ENCODE peak calls at places on chromosomes 7 and 10, in four cellular contexts. R is heart right ventricle; A is CD4-positive, alpha-beta memory T cell; K is GM23248. B is an unnamed sample.

GRCh38 chr10:90204131-90204955 is 503.0 kb downstream of the KIF20B start:
- DNase-seq in R (no peak), A (no peak), K (no peak), B (no peak)

GRCh38 chr7:87416682-87417587 is 58.5 kb downstream of the ABCB4 start:
- DNase-seq in A (peak), R (peak), K (peak), B (no peak)

GRCh38 chr7:111789880-111790279 is 227.6 kb upstream of the IMMP2L start:
- DNase-seq in A (no peak), K (peak), R (no peak), B (no peak)

GRCh38 chr10:3783721-3784432 is 1.1 kb downstream of the KLF6 start:
- DNase-seq in K (peak), R (peak), A (peak), B (peak)

GRCh38 chr7:151117565-151117964 is 31.3 kb downstream of the AGAP3 start:
- DNase-seq in R (no peak), A (peak), K (no peak), B (no peak)

GRCh38 chr10:119859422-119860258 is 13.0 kb downstream of the MCMBP start:
- DNase-seq in R (no peak), A (peak), K (peak), B (no peak)

GRCh38 chr7:44787762-44788161 is 8.7 kb upstream of the PPIA start:
- DNase-seq in K (no peak), R (no peak), A (no peak), B (no peak)

GRCh38 chr7:112254166-112254565 is 47.7 kb downstream of the ZNF277 start:
- DNase-seq in R (no peak), A (no peak), K (no peak), B (no peak)

GRCh38 chr7:16646427-16647081 is 573 bp downstream of the BZW2 start:
- DNase-seq in K (peak), R (no peak), A (no peak), B (no peak)

GRCh38 chr10:11113156-11113555 is 95.5 kb downstream of the CELF2 start:
- DNase-seq in R (no peak), K (no peak), A (peak), B (no peak)

GRCh38 chr10:111455776-111456426 is 379.1 kb downstream of the ADRA2A start:
- DNase-seq in K (peak), A (no peak), R (no peak), B (no peak)

GRCh38 chr7:155769701-155770100 is 42.6 kb downstream of the SHH start:
- DNase-seq in K (peak), A (no peak), R (no peak), B (no peak)

GRCh38 chr7:107661081-107661864 is 645 bp downstream of the SLC26A4 start:
- DNase-seq in R (peak), K (peak), A (peak), B (no peak)

GRCh38 chr7:141300816-141301215 is 227.0 kb downstream of the TMEM178B start:
- DNase-seq in A (no peak), K (no peak), R (no peak), B (no peak)

GRCh38 chr7:46747222-46747621 is 826.1 kb upstream of the IGFBP3 start:
- DNase-seq in R (no peak), K (no peak), A (no peak), B (no peak)

GRCh38 chr7:1397491-1398327 is 61.6 kb downstream of the MICALL2 start:
- DNase-seq in R (no peak), A (no peak), K (peak), B (no peak)

GRCh38 chr10:60314306-60314940 is 75.3 kb downstream of the ANK3 start:
- DNase-seq in R (no peak), A (no peak), K (peak), B (no peak)

GRCh38 chr7:148854975-148855374 is 29.1 kb downstream of the EZH2 start:
- DNase-seq in R (no peak), K (no peak), A (no peak), B (no peak)
- H3K27ac ChIP-seq in R (no peak), K (no peak), A (no peak), B (no peak)

GRCh38 chr7:30750574-30751256 is 1.2 kb upstream of the INMT start:
- DNase-seq in A (no peak), R (peak), K (peak), B (peak)
- H3K27ac ChIP-seq in A (no peak), R (peak), K (peak), B (no peak)

GRCh38 chr10:13873201-13873600 is 286.4 kb downstream of the PRPF18 start:
- DNase-seq in K (no peak), R (no peak), A (no peak), B (no peak)
- H3K27ac ChIP-seq in K (no peak), R (no peak), A (no peak), B (no peak)

GRCh38 chr10:21398549-21399345 is 126.7 kb downstream of the SKIDA1 start:
- DNase-seq in A (no peak), K (peak), R (no peak), B (no peak)
- H3K27ac ChIP-seq in A (no peak), K (no peak), R (no peak), B (no peak)

DNA sequence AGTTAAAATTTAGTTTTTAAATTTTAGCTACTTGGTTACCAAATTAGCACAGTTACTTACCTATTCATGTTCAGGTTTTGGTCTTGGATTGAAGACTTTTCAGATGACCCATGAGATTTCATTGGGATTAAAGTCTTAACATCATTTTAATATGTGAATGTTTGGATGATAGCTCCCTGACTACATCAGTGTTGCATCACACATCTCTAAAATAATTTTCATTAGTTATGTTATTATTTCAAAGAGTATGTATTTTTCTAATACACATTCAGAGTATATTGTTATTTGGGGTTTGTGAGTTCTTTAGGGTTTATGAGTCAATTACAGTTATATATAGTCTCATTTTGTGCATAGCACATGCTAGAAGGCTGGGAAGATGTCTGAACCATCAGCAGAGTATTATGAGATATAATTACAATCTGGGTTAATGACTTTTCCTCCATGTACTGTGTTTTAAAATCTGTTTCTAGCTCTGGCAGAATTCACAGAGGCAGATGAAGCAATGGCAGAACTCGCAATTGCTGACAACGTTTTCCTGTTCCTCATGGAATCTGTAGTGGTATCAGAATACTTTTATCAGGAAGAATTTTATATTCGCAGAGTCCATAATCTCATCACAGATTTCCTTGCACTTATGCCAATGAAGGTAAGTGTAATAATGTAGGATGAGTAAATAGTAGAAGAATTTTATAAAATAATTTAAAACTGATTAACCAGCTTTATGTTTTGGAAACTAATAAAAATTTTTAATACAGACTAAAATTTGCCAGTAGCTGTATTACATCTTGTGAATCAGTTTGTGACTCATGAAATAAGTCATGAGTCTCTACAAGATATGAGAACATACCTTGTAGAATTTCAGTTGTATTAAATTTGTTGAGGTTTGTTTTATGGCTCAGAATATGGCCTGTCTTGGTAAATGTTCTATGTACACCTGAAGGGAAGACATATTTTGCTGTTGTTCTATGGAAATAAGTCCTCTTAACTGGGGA is 26.9 kb downstream of the NUP205 start:
- DNase-seq in A (no peak), K (peak), R (no peak), B (no peak)
- H3K27ac ChIP-seq in A (no peak), K (peak), R (no peak), B (no peak)

DNA sequence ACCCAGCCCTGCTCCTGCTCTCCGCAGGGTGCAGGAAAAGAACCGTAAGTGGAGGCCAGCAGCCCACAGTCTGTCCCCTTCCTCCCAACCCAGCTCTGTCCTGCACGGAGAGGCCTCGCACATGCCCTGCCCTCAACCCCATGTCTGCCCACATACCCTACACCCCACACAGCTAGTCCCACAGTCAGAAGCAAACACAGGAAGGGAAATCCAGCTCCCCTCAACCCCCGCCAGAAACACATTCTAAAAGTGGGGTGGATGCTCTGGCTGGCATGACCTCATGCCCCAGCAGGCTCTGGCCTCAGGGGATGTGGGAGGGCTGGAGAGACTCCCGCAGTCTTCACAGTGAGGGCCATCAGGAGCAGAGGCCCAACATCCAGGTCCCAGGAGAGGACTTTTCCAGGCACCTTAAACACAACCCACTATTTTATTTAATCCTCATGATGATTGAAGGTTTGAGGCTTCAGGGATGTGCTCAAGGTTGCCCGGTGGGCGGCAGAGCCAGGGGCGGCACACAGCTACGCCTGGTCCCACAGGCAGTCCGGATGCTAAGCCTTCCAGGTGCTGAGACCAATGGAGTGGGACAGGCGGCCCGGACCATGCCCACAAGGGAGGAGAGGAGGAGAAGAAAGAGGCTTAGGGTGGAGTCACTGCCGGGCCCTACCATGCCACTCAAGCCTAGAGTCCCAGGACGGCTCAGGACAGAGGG is 29.9 kb downstream of the CALML5 start:
- DNase-seq in A (no peak), K (no peak), R (no peak), B (no peak)
- H3K27ac ChIP-seq in A (no peak), K (no peak), R (no peak), B (no peak)

GRCh38 chr10:30702860-30703259 is 73.3 kb upstream of the LYZL2 start:
- DNase-seq in A (no peak), R (no peak), K (no peak), B (no peak)

GRCh38 chr10:30704016-30704600 is 74.6 kb upstream of the LYZL2 start:
- DNase-seq in A (no peak), R (no peak), K (no peak), B (no peak)

GRCh38 chr10:30705086-30705624 is 75.6 kb upstream of the LYZL2 start:
- DNase-seq in R (no peak), K (no peak), A (peak), B (no peak)

GRCh38 chr10:30697806-30698205 is 68.3 kb upstream of the LYZL2 start:
- DNase-seq in A (no peak), K (no peak), R (no peak), B (no peak)

DNA sequence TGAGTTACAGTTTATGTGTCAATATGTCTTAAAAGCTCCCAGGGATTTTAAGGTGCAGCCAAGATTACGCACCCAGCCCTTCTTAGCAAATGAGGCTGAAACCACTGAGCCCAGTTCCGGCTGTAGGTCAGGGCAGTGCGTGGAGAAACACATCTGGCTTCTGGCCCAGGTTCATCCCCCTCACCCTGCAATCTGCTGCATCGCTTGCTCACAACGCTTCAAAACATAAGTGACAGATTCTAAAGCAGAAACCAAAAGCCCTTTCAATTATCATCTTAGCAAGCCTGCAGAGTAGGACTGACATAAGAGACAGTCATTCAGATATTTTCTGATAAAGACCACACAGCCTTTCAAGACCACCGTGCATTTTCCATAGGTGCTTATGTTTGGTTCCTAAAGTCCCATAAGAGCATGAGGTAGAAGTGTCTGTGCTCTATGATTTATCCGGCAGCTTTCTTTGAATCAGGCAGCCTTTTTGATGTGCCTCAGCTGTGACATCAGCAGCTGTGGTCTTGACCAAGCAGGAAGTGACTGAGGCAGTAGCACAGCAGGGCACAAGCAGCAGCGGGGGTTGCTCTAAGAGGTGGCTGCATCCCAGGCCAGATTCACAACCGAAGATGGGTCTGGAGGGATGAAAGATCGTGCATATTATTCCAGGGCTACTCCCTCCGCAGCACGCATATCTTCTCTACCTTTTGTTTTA is 72.1 kb upstream of the LYZL2 start:
- DNase-seq in A (peak), K (peak), R (no peak), B (no peak)
- H3K27ac ChIP-seq in A (peak), K (no peak), R (no peak), B (no peak)

B was measured in substantia nigra.